ENCODE peak calls at places on chromosomes 6 and 20, in five cellular contexts. W is cardiac fibroblast, O is breast epithelium, Q is IMR-90, T is GM12864. F is an unnamed sample.

GRCh38 chr6:148693882-148694484 is 52.8 kb upstream of the UST start:
- DNase-seq in W (no peak), Q (no peak), T (peak; percentile 27), O (no peak), F (no peak)

GRCh38 chr20:43721429-43722152 is 5.2 kb downstream of the GTSF1L start:
- DNase-seq in Q (no peak), W (no peak), T (no peak), O (no peak), F (no peak)

GRCh38 chr6:43052842-43053544 is 658 bp downstream of the CUL7 start:
- DNase-seq in Q (peak; percentile 20), O (peak; percentile 31), T (no peak), W (peak; percentile 26), F (peak; percentile 35)

GRCh38 chr6:69719602-69720193 is 77.1 kb downstream of the LMBRD1 start:
- DNase-seq in W (peak; percentile 53), O (no peak), Q (peak; percentile 37), T (peak; percentile 8), F (peak; percentile 38)

GRCh38 chr6:50272611-50273010 is 222.9 kb upstream of the DEFB112 start:
- DNase-seq in T (no peak), W (no peak), O (no peak), Q (no peak), F (no peak)

GRCh38 chr6:165920896-165921671 is 246.6 kb downstream of the TBXT start:
- DNase-seq in T (no peak), O (no peak), Q (peak; percentile 72), W (peak; percentile 31), F (no peak)

GRCh38 chr6:20061952-20062351 is 150.3 kb downstream of the MBOAT1 start:
- DNase-seq in O (no peak), Q (no peak), W (no peak), T (no peak), F (no peak)

GRCh38 chr20:53866787-53867740 is 203.3 kb downstream of the BCAS1 start:
- DNase-seq in O (no peak), W (no peak), Q (no peak), T (peak; percentile 81), F (peak; percentile 57)

GRCh38 chr6:35065441-35065800 is 75.7 kb downstream of the TCP11 start:
- DNase-seq in Q (no peak), O (no peak), W (no peak), T (no peak), F (no peak)

GRCh38 chr6:9848094-9848493 is 566.8 kb downstream of the TFAP2A start:
- DNase-seq in O (no peak), W (no peak), Q (peak; percentile 39), T (no peak), F (no peak)

GRCh38 chr20:64065973-64066341 is 3.0 kb downstream of the TCEA2 start:
- DNase-seq in O (no peak), Q (peak; percentile 78), W (peak; percentile 70), T (peak; percentile 85), F (peak; percentile 92)

GRCh38 chr20:39029324-39029820 is 67.2 kb downstream of the DHX35 start:
- DNase-seq in O (no peak), Q (no peak), T (no peak), W (no peak), F (no peak)

GRCh38 chr6:147973806-147974205 is 368.8 kb upstream of the SASH1 start:
- DNase-seq in O (no peak), W (no peak), T (no peak), Q (no peak), F (no peak)

GRCh38 chr6:146028250-146028789 is 542 bp upstream of the GRM1 start:
- DNase-seq in T (no peak), W (peak; percentile 68), Q (peak; percentile 42), O (no peak), F (peak; percentile 51)

GRCh38 chr6:131060311-131060710 is 2.7 kb downstream of the EPB41L2 start:
- DNase-seq in T (no peak), W (no peak), Q (peak; percentile 64), O (no peak), F (no peak)

GRCh38 chr20:35093245-35093884 is 758 bp upstream of the TRPC4AP start:
- DNase-seq in O (no peak), T (no peak), W (peak; percentile 67), Q (peak; percentile 82), F (peak; percentile 82)

GRCh38 chr6:16229710-16230109 is 8.7 kb upstream of the GMPR start:
- DNase-seq in W (peak; percentile 21), O (no peak), T (no peak), Q (no peak), F (no peak)

GRCh38 chr20:23668477-23668951 is 20.3 kb downstream of the CST4 start:
- DNase-seq in O (no peak), T (peak; percentile 13), Q (peak; percentile 50), W (peak; percentile 66), F (peak; percentile 66)

GRCh38 chr20:13736792-13737191 is 47.9 kb downstream of the ESF1 start:
- DNase-seq in Q (peak; percentile 81), W (peak; percentile 95), O (no peak), T (no peak), F (peak; percentile 88)

GRCh38 chr6:44250718-44251123 is 3.8 kb downstream of the HSP90AB1 start:
- DNase-seq in O (no peak), W (no peak), Q (no peak), T (no peak), F (no peak)

GRCh38 chr20:57869291-57869950 is 159.6 kb upstream of the PMEPA1 start:
- DNase-seq in Q (no peak), T (no peak), W (no peak), O (no peak), F (no peak)

GRCh38 chr6:144156334-144156733 is 6.0 kb downstream of the STX11 start:
- DNase-seq in Q (no peak), W (peak; percentile 73), T (no peak), O (no peak), F (peak; percentile 76)

DNA sequence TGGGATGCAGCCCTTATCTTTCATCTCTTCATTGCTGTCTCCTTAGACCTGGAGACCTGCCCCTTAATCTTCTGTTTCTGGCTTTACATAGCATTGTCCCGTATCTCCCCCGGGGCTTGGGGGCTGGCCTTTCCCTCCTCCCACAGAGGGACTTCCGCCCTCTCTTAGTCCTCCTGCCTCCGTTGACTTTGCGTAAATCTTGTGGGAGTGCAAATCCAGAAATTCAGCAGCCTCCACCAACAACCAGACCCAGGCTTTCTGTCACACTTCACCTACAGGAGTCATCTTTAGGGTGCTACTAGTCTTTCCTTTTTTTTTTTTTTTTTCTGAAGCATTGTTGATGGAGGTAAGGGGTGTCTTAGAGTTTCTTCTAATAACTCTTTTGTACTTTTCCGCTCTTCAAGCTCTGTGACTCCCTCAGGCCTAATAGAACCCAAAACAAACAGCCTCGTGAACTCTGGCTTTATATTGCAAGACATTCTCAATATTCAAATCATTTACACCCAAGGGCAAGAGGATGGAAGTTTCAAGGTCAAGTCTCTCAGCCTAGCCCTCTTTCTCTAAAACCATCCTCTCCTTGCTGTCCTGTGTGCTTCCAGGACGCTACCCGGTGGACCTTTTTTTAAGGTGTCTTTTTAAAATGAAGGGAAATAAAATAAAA is 66.2 kb downstream of the RREB1 start:
- DNase-seq in T (no peak), W (no peak), Q (no peak), O (no peak), F (peak; percentile 31)
- H3K4me3 ChIP-seq in T (no peak overlapping the region), W (no peak overlapping the region), Q (no peak overlapping the region), O (no peak overlapping the region), F (no peak overlapping the region)

DNA sequence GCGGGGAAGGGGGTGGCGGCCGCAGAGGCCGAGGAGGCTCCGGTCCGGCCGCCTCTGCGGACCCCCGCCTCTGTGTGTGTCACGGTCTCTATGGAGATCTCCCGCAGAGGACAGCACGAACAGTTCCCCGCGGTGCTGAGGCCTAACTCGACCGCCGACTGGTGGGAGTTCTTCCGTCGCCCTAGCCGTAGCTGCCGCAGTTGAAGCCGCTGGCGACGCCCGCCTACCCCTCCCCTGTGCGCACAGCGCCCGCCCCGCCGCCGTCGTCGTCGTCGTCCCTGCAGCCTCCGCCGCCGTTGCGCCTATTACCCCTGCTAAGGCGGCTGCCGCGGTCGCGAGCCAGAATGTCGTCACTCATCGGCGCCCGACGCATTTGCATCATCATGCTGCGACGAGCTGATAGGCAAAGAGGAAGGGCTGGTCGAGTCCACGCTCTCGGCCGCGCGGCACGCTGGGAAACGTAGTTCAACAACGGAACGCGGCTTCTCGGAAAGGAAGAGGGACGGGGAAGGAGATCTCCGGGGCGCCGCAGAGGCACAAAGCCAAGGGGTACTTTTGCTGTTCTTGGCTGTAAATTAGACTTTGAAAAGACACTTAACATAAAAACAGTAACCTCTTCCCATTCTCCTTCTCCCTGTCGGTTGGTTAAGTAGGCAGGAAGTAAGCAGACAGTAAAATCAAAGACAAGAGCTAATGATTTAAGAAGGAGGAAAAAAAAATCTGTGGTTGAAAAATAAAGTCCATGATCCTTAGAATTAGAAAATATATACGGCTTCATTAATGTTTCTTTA is at the start of gene NUP153:
- DNase-seq in Q (peak; percentile 98), O (peak; percentile 98), T (peak; percentile 97), W (peak; percentile 99), F (peak; percentile 99)
- TF ChIP-seq CTCF in Q (no peak), O (no peak), T (no peak), W (no peak), F (no peak)

GRCh38 chr20:2538931-2539330 is 2.6 kb downstream of the TMC2 start:
- DNase-seq in T (no peak), O (no peak), W (no peak), Q (no peak), F (no peak)

GRCh38 chr20:2542361-2542760 is 6.0 kb downstream of the TMC2 start:
- DNase-seq in Q (no peak), W (no peak), O (no peak), T (no peak), F (no peak)

GRCh38 chr20:2545594-2545993 is 9.2 kb downstream of the TMC2 start:
- DNase-seq in T (no peak), W (no peak), Q (no peak), O (no peak), F (no peak)

GRCh38 chr20:2539341-2539740 is 3.0 kb downstream of the TMC2 start:
- DNase-seq in T (no peak), O (no peak), W (no peak), Q (no peak), F (no peak)

DNA sequence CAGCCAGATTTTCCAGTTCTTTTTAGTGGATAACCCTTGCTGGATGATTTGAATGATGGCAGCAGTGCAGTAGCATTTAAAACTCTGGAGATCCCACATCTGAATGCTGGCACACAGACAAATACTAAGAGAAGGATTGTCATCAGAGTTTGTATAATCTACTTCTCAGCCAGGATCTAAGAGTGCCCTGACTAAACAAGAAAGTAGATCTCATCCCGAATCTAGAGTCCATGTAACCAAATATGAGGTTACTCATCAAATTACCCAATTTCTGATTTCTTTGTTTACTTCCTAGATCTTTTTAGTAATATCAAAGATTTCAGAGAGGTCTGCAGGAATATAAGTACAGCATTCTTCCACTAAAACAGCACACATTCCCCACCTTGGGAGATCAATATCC is 7.8 kb downstream of the TMC2 start:
- DNase-seq in T (no peak), Q (peak; percentile 7), O (no peak), W (no peak), F (no peak)
- H3K4me3 ChIP-seq in T (no peak overlapping the region), Q (no peak overlapping the region), O (no peak overlapping the region), W (no peak overlapping the region), F (no peak overlapping the region)

DNA sequence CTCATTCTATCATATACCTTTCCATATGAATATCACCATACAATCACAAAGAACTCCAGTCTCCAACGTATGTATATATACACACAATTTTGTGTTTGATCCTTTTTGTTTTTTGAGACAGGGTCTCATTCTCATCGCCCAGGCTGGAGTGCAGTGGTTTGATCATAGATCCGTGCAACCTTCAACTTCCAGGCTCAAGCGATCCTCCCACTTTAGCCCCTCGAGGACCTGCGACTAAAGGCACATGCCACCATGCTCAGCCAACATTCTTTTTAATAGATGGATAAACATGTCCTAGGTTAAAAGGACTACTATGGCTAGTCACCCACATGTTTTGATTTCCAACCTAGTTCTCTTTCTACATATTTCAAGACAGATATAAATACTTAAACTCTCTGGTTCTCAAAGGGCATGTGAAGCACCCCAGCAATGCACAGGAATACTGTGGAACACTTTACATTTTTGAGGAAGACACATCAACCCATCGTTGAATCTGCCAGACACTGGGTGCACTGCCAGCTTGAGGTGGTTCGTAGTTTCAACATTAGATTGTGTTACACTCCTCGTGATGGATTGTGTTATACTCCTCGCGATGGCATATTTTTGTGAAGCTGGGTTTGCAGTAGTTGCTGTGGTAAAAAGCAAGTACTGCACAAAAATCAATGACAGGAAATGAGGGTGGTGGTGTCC is 40.4 kb downstream of the CSNK2A1 start:
- DNase-seq in O (no peak), Q (no peak), W (no peak), T (no peak), F (no peak)
- TF ChIP-seq CTCF in O (no peak), Q (no peak), W (no peak), T (no peak), F (no peak)

F was measured in fibroblast of villous mesenchyme.